ENCODE peak calls at places on chromosomes 3 and 15, in six cellular contexts. One of them, this sample, is unnamed. For H3K9me3, the result is how much of the 10 kb centered on the place peaks cover.

GRCh38 chr15:71288348-71288955 is 173.2 kb downstream of the THSD4 start:
- DNase-seq in IMR-90: peak
- DNase-seq in cardiac muscle cell: no peak
- DNase-seq in AG04450: no peak
- DNase-seq in A549: peak
- DNase-seq in psoas muscle: no peak
- DNase-seq in this sample: no peak

GRCh38 chr3:100261481-100261903 is 700 bp downstream of the TBC1D23 start:
- DNase-seq in IMR-90: no peak
- DNase-seq in cardiac muscle cell: peak
- DNase-seq in AG04450: no peak
- DNase-seq in A549: no peak
- DNase-seq in psoas muscle: no peak
- DNase-seq in this sample: no peak

GRCh38 chr3:197520311-197521276 is 35.2 kb downstream of the BDH1 start:
- DNase-seq in IMR-90: peak
- DNase-seq in cardiac muscle cell: no peak
- DNase-seq in AG04450: no peak
- DNase-seq in A549: peak
- DNase-seq in psoas muscle: no peak
- DNase-seq in this sample: no peak

GRCh38 chr3:196694202-196694638 is 17.8 kb downstream of the CEP19 start:
- DNase-seq in IMR-90: peak
- DNase-seq in cardiac muscle cell: no peak
- DNase-seq in AG04450: no peak
- DNase-seq in A549: peak
- DNase-seq in psoas muscle: no peak
- DNase-seq in this sample: no peak

GRCh38 chr3:24296441-24297205 is 198.0 kb downstream of the THRB start:
- DNase-seq in IMR-90: peak
- DNase-seq in cardiac muscle cell: no peak
- DNase-seq in AG04450: no peak
- DNase-seq in A549: no peak
- DNase-seq in psoas muscle: no peak
- DNase-seq in this sample: no peak

GRCh38 chr3:50262778-50263177 is 6.2 kb upstream of the SEMA3B start:
- DNase-seq in IMR-90: no peak
- DNase-seq in cardiac muscle cell: no peak
- DNase-seq in AG04450: no peak
- DNase-seq in A549: no peak
- DNase-seq in psoas muscle: no peak
- DNase-seq in this sample: no peak

GRCh38 chr3:183385698-183386590 is 42.5 kb downstream of the MCF2L2 start:
- DNase-seq in IMR-90: peak
- DNase-seq in cardiac muscle cell: peak
- DNase-seq in AG04450: peak
- DNase-seq in A549: peak
- DNase-seq in psoas muscle: no peak
- DNase-seq in this sample: no peak

GRCh38 chr15:86398986-86399677 is 319.5 kb downstream of the AGBL1 start:
- DNase-seq in IMR-90: no peak
- DNase-seq in cardiac muscle cell: no peak
- DNase-seq in AG04450: no peak
- DNase-seq in A549: no peak
- DNase-seq in psoas muscle: peak
- DNase-seq in this sample: peak

GRCh38 chr3:196968233-196969000 is at the start of gene PIGZ:
- DNase-seq in IMR-90: no peak
- DNase-seq in cardiac muscle cell: peak
- DNase-seq in AG04450: no peak
- DNase-seq in A549: no peak
- DNase-seq in psoas muscle: peak
- DNase-seq in this sample: peak

GRCh38 chr3:63976862-63977180 is 46.5 kb downstream of the PSMD6 start:
- DNase-seq in IMR-90: no peak
- DNase-seq in cardiac muscle cell: no peak
- DNase-seq in AG04450: no peak
- DNase-seq in A549: no peak
- DNase-seq in psoas muscle: no peak
- DNase-seq in this sample: no peak

DNA sequence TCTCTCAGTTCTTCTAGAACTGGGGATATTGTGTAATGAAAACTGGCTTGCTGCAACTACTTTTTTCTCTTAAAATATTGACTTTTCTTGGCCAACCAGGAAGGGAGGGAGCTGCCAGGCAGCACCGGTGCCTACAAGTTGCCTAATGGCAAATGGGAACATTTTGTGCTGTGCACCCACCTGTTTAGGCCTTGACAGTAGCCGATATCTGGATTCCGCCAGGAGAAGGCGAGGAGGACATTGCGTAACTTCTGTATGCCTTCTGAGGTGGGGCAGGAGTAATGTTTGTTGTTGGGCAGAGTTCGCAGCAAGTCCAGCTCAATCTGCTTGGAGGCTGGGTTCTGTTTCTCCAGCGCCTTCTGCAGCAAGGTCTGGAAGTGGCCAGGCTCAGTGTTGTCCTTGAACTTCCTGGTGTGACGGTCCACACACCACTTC is 64.9 kb downstream of the TBC1D2B start:
- DNase-seq in IMR-90: no peak
- DNase-seq in cardiac muscle cell: no peak
- DNase-seq in AG04450: no peak
- DNase-seq in A549: peak
- DNase-seq in psoas muscle: no peak
- DNase-seq in this sample: no peak
- H3K27ac ChIP-seq in IMR-90: no peak
- H3K27ac ChIP-seq in cardiac muscle cell: no peak
- H3K27ac ChIP-seq in AG04450: no peak
- H3K27ac ChIP-seq in A549: peak
- H3K27ac ChIP-seq in psoas muscle: no peak
- H3K27ac ChIP-seq in this sample: no peak

DNA sequence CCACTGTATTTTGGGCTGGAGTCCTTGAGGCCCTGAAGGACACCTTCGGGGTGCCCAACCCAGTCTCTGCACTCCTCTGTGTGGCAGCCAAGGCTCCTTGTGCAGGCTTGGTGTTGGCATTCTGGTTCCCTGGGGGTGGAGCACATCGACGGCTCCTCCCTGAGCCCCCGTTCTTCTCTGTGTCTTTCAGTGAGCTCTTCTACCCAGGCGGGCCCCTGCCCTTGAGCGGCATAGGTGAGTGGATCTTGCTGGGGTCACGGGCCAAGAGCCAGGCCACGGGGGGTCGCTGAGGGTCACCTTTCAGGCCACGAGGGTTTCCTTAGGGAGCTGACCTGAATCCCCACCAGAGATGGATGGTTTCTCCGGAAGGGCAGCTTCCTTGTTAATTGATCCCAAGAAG is 234.8 kb downstream of the SNRPN start:
- DNase-seq in IMR-90: no peak
- DNase-seq in cardiac muscle cell: no peak
- DNase-seq in AG04450: no peak
- DNase-seq in A549: no peak
- DNase-seq in psoas muscle: no peak
- DNase-seq in this sample: no peak
- H3K9me3 ChIP-seq in IMR-90: half or more
- H3K9me3 ChIP-seq in cardiac muscle cell: under half
- H3K9me3 ChIP-seq in AG04450: half or more
- H3K9me3 ChIP-seq in A549: under half
- H3K9me3 ChIP-seq in psoas muscle: under half
- H3K9me3 ChIP-seq in this sample: under half

GRCh38 chr3:46545695-46546630 is 20.1 kb downstream of the LRRC2 start:
- DNase-seq in IMR-90: no peak
- DNase-seq in cardiac muscle cell: no peak
- DNase-seq in AG04450: no peak
- DNase-seq in A549: no peak
- DNase-seq in psoas muscle: no peak
- DNase-seq in this sample: no peak

GRCh38 chr3:46542344-46542743 is 23.8 kb downstream of the LRRC2 start:
- DNase-seq in IMR-90: peak
- DNase-seq in cardiac muscle cell: no peak
- DNase-seq in AG04450: no peak
- DNase-seq in A549: no peak
- DNase-seq in psoas muscle: no peak
- DNase-seq in this sample: no peak

GRCh38 chr3:46542801-46543201 is 23.3 kb downstream of the LRRC2 start:
- DNase-seq in IMR-90: no peak
- DNase-seq in cardiac muscle cell: no peak
- DNase-seq in AG04450: no peak
- DNase-seq in A549: no peak
- DNase-seq in psoas muscle: no peak
- DNase-seq in this sample: no peak

GRCh38 chr3:46546896-46547440 is 19.1 kb downstream of the LRRC2 start:
- DNase-seq in IMR-90: peak
- DNase-seq in cardiac muscle cell: no peak
- DNase-seq in AG04450: no peak
- DNase-seq in A549: no peak
- DNase-seq in psoas muscle: no peak
- DNase-seq in this sample: no peak

DNA sequence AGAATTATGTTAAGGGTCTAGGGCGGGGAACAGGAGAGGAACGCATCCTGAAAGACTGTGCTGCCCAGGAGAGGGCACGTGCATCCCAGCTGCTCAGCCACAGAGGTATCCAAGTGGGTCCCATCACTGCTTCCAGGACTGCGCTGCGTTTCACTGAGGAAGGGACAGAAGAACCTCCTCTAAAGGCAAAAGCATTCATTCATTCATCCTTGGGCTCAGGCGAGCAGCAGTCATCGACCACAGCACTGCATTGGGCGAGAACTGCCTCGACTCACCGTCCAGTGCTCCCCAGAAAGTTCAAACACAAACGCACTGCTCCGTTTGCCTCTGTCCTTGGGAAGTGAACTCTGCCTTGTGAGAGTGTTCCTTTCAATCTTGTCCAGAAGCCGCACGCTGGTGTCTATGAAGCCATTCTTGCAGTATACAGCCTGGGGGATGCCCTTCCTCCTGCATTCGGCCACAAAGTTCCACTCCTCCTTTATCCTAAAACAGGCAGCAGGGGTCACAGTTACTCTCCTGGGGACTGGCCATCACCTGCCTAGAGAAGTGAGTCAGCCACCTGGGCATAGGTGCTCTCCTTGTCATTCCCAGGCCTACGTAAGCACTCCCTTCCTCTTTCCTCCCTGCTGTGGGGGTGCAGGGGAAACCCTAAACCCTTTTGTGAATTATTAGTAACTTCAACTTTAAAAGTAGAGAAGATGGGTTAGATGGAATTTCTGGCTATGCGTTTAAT is 21.2 kb downstream of the LRRC2 start:
- DNase-seq in IMR-90: no peak
- DNase-seq in cardiac muscle cell: no peak
- DNase-seq in AG04450: no peak
- DNase-seq in A549: no peak
- DNase-seq in psoas muscle: no peak
- DNase-seq in this sample: no peak
- H3K27ac ChIP-seq in IMR-90: no peak
- H3K27ac ChIP-seq in cardiac muscle cell: no peak
- H3K27ac ChIP-seq in AG04450: no peak
- H3K27ac ChIP-seq in A549: no peak
- H3K27ac ChIP-seq in psoas muscle: no peak
- H3K27ac ChIP-seq in this sample: no peak

DNA sequence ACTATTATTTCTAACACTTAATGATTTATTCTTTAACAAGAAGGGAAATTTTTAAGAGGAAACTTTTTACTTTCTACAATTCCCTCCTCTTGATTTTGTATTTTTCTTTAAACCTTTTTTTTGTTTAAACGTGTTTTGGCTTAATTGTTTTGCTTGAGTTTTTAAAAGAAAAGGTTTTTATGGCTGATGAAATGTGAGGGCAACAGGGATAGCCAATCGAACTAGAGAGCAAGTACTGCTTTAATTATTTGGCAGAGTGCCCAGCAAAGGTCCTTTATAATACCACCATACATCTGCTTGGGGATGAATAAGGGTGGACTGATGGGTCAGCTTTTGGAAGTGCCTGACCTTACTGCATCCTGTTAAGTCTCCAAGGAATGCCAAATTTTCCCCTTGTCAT is 19.6 kb upstream of the MTHFS start:
- DNase-seq in IMR-90: no peak
- DNase-seq in cardiac muscle cell: no peak
- DNase-seq in AG04450: no peak
- DNase-seq in A549: no peak
- DNase-seq in psoas muscle: no peak
- DNase-seq in this sample: no peak
- H3K9me3 ChIP-seq in IMR-90: under half
- H3K9me3 ChIP-seq in cardiac muscle cell: under half
- H3K9me3 ChIP-seq in AG04450: under half
- H3K9me3 ChIP-seq in A549: half or more
- H3K9me3 ChIP-seq in psoas muscle: half or more
- H3K9me3 ChIP-seq in this sample: under half

This sample was measured in heart left ventricle.